ENCODE peak calls at places on chromosomes 2 and 18, in four cellular contexts. One of them, this sample, is unnamed.

GRCh38 chr2:28431741-28432140 is 39.1 kb downstream of the FOSL2 start:
- DNase-seq in HepG2: no peak
- DNase-seq in A549: no peak
- DNase-seq in K562: no peak
- DNase-seq in this sample: no peak

GRCh38 chr18:49563701-49564100 is 1.8 kb downstream of the LIPG start:
- DNase-seq in HepG2: no peak
- DNase-seq in A549: no peak
- DNase-seq in K562: no peak
- DNase-seq in this sample: no peak

GRCh38 chr2:181772334-181772733 is 92.0 kb upstream of the NEUROD1 start:
- DNase-seq in HepG2: no peak
- DNase-seq in A549: no peak
- DNase-seq in K562: no peak
- DNase-seq in this sample: no peak

GRCh38 chr18:5455644-5456043 is 88.2 kb downstream of the EPB41L3 start:
- DNase-seq in HepG2: no peak
- DNase-seq in A549: no peak
- DNase-seq in K562: no peak
- DNase-seq in this sample: peak; percentile 96

GRCh38 chr2:167292430-167293171 is 404.3 kb downstream of the XIRP2 start:
- DNase-seq in HepG2: peak; percentile 64
- DNase-seq in A549: peak; percentile 81
- DNase-seq in K562: peak; percentile 76
- DNase-seq in this sample: peak; percentile 93

GRCh38 chr2:152925540-152926448 is 207.4 kb downstream of the ARL6IP6 start:
- DNase-seq in HepG2: peak; percentile 74
- DNase-seq in A549: peak; percentile 23
- DNase-seq in K562: peak; percentile 25
- DNase-seq in this sample: no peak

GRCh38 chr2:126275093-126275492 is 380.9 kb upstream of the GYPC start:
- DNase-seq in HepG2: no peak
- DNase-seq in A549: no peak
- DNase-seq in K562: no peak
- DNase-seq in this sample: no peak

GRCh38 chr18:56202567-56203136 is 435.7 kb downstream of the TXNL1 start:
- DNase-seq in HepG2: no peak
- DNase-seq in A549: no peak
- DNase-seq in K562: no peak
- DNase-seq in this sample: peak; percentile 4

GRCh38 chr18:47150029-47150823 is at the start of gene HDHD2:
- DNase-seq in HepG2: peak; percentile 58
- DNase-seq in A549: peak; percentile 58
- DNase-seq in K562: peak; percentile 79
- DNase-seq in this sample: peak; percentile 69

GRCh38 chr2:36578343-36579296 is 19.3 kb downstream of the FEZ2 start:
- DNase-seq in HepG2: no peak
- DNase-seq in A549: peak; percentile 68
- DNase-seq in K562: no peak
- DNase-seq in this sample: no peak

GRCh38 chr2:240524963-240525718 is 32.6 kb downstream of the ANKMY1 start:
- DNase-seq in HepG2: no peak
- DNase-seq in A549: no peak
- DNase-seq in K562: no peak
- DNase-seq in this sample: no peak

GRCh38 chr18:48460929-48461583 is 51.9 kb upstream of the ZBTB7C start:
- DNase-seq in HepG2: no peak
- DNase-seq in A549: no peak
- DNase-seq in K562: no peak
- DNase-seq in this sample: peak; percentile 31

GRCh38 chr2:100969998-100970397 is 32.1 kb upstream of the RPL31 start:
- DNase-seq in HepG2: no peak
- DNase-seq in A549: no peak
- DNase-seq in K562: no peak
- DNase-seq in this sample: no peak

GRCh38 chr2:163757811-163758210 is 22.0 kb upstream of the FIGN start:
- DNase-seq in HepG2: no peak
- DNase-seq in A549: no peak
- DNase-seq in K562: no peak
- DNase-seq in this sample: no peak

GRCh38 chr18:71443726-71444480 is 1100.2 kb downstream of the CBLN2 start:
- DNase-seq in HepG2: no peak
- DNase-seq in A549: no peak
- DNase-seq in K562: no peak
- DNase-seq in this sample: no peak

GRCh38 chr2:24943427-24943826 is 23.4 kb upstream of the ADCY3 start:
- DNase-seq in HepG2: no peak
- DNase-seq in A549: no peak
- DNase-seq in K562: no peak
- DNase-seq in this sample: peak; percentile 44

GRCh38 chr2:86468162-86469033 is 27.2 kb downstream of the KDM3A start:
- DNase-seq in HepG2: no peak
- DNase-seq in A549: no peak
- DNase-seq in K562: no peak
- DNase-seq in this sample: no peak

GRCh38 chr2:119301413-119301812 is 65.2 kb downstream of the C2orf76 start:
- DNase-seq in HepG2: no peak
- DNase-seq in A549: no peak
- DNase-seq in K562: no peak
- DNase-seq in this sample: peak; percentile 36

GRCh38 chr18:29882620-29883019 is 1159.9 kb downstream of the DSC3 start:
- DNase-seq in HepG2: no peak
- DNase-seq in A549: no peak
- DNase-seq in K562: no peak
- DNase-seq in this sample: no peak

GRCh38 chr2:128473175-128474013 is 154.7 kb upstream of the HS6ST1 start:
- DNase-seq in HepG2: no peak
- DNase-seq in A549: no peak
- DNase-seq in K562: no peak
- DNase-seq in this sample: peak; percentile 62

GRCh38 chr2:137838255-137839092 is 125.8 kb upstream of the HNMT start:
- DNase-seq in HepG2: peak; percentile 58
- DNase-seq in A549: peak; percentile 33
- DNase-seq in K562: peak; percentile 61
- DNase-seq in this sample: peak; percentile 49

GRCh38 chr2:137229834-137230233 is 464.5 kb downstream of the THSD7B start:
- DNase-seq in HepG2: no peak
- DNase-seq in A549: no peak
- DNase-seq in K562: no peak
- DNase-seq in this sample: no peak

GRCh38 chr2:174573621-174574081 is 24.0 kb downstream of the WIPF1 start:
- DNase-seq in HepG2: no peak
- DNase-seq in A549: no peak
- DNase-seq in K562: no peak
- DNase-seq in this sample: no peak

GRCh38 chr18:57640749-57641148 is 19.1 kb upstream of the NARS1 start:
- DNase-seq in HepG2: no peak
- DNase-seq in A549: no peak
- DNase-seq in K562: no peak
- DNase-seq in this sample: peak; percentile 24

GRCh38 chr2:115161531-115162453 is 719.4 kb downstream of the DPP10 start:
- DNase-seq in HepG2: no peak
- DNase-seq in A549: no peak
- DNase-seq in K562: no peak
- DNase-seq in this sample: no peak

GRCh38 chr2:134625311-134625710 is 93.5 kb downstream of the TMEM163 start:
- DNase-seq in HepG2: no peak
- DNase-seq in A549: no peak
- DNase-seq in K562: no peak
- DNase-seq in this sample: no peak

GRCh38 chr2:169509230-169509917 is at the start of gene KLHL41:
- DNase-seq in HepG2: no peak
- DNase-seq in A549: no peak
- DNase-seq in K562: no peak
- DNase-seq in this sample: peak; percentile 50

GRCh38 chr18:57051586-57052044 is 95.3 kb upstream of the BOD1L2 start:
- DNase-seq in HepG2: no peak
- DNase-seq in A549: no peak
- DNase-seq in K562: peak; percentile 67
- DNase-seq in this sample: no peak

GRCh38 chr18:49018961-49019445 is 68.2 kb upstream of the SMAD7 start:
- DNase-seq in HepG2: no peak
- DNase-seq in A549: no peak
- DNase-seq in K562: no peak
- DNase-seq in this sample: no peak

GRCh38 chr2:237920673-237921072 is 46.1 kb upstream of the UBE2F start:
- DNase-seq in HepG2: no peak
- DNase-seq in A549: no peak
- DNase-seq in K562: no peak
- DNase-seq in this sample: peak; percentile 25

GRCh38 chr2:101120124-101120996 is 30.8 kb downstream of the TBC1D8 start:
- DNase-seq in HepG2: peak; percentile 98
- DNase-seq in A549: peak; percentile 49
- DNase-seq in K562: no peak
- DNase-seq in this sample: peak; percentile 29

GRCh38 chr2:221397179-221397578 is 174.9 kb downstream of the EPHA4 start:
- DNase-seq in HepG2: no peak
- DNase-seq in A549: no peak
- DNase-seq in K562: no peak
- DNase-seq in this sample: peak; percentile 7

GRCh38 chr2:179936654-179937053 is 70.4 kb downstream of the CWC22 start:
- DNase-seq in HepG2: peak; percentile 74
- DNase-seq in A549: no peak
- DNase-seq in K562: peak; percentile 22
- DNase-seq in this sample: no peak
- TF ChIP-seq BHLHE40 in HepG2: no peak
- TF ChIP-seq BHLHE40 in A549: no peak
- TF ChIP-seq BHLHE40 in K562: no peak
- TF ChIP-seq BHLHE40 in this sample: no peak

DNA sequence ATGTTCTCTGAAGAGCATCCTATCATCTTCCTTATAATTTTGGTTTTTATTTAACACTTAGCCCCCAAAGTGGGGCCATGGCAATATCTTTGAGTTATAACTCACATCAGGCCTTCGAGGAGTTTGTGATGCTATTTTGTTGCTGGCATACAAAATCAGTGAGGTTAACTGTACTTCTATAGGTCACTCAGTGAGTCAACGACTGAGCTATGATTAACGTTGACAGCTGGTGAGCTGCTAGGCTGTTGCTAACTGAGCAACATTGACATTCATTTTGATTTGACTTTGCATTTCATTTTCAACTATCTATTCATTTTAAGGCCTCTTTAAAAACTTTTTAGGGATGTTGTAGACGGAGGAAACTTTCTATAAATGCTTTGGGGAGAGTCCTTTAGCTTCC is 50.0 kb downstream of the GPD2 start:
- DNase-seq in HepG2: no peak
- DNase-seq in A549: no peak
- DNase-seq in K562: no peak
- DNase-seq in this sample: peak; percentile 60
- TF ChIP-seq MAZ in HepG2: no peak
- TF ChIP-seq MAZ in A549: no peak
- TF ChIP-seq MAZ in K562: no peak
- TF ChIP-seq MAZ in this sample: no peak

GRCh38 chr2:148531175-148532048 is 113.1 kb upstream of the EPC2 start:
- DNase-seq in HepG2: no peak
- DNase-seq in A549: no peak
- DNase-seq in K562: no peak
- DNase-seq in this sample: no peak

GRCh38 chr2:148533685-148534084 is 110.9 kb upstream of the EPC2 start:
- DNase-seq in HepG2: no peak
- DNase-seq in A549: no peak
- DNase-seq in K562: no peak
- DNase-seq in this sample: no peak

GRCh38 chr2:148532049-148532428 is 112.5 kb upstream of the EPC2 start:
- DNase-seq in HepG2: no peak
- DNase-seq in A549: no peak
- DNase-seq in K562: no peak
- DNase-seq in this sample: no peak

GRCh38 chr2:148533004-148533403 is 111.5 kb upstream of the EPC2 start:
- DNase-seq in HepG2: no peak
- DNase-seq in A549: no peak
- DNase-seq in K562: no peak
- DNase-seq in this sample: no peak

DNA sequence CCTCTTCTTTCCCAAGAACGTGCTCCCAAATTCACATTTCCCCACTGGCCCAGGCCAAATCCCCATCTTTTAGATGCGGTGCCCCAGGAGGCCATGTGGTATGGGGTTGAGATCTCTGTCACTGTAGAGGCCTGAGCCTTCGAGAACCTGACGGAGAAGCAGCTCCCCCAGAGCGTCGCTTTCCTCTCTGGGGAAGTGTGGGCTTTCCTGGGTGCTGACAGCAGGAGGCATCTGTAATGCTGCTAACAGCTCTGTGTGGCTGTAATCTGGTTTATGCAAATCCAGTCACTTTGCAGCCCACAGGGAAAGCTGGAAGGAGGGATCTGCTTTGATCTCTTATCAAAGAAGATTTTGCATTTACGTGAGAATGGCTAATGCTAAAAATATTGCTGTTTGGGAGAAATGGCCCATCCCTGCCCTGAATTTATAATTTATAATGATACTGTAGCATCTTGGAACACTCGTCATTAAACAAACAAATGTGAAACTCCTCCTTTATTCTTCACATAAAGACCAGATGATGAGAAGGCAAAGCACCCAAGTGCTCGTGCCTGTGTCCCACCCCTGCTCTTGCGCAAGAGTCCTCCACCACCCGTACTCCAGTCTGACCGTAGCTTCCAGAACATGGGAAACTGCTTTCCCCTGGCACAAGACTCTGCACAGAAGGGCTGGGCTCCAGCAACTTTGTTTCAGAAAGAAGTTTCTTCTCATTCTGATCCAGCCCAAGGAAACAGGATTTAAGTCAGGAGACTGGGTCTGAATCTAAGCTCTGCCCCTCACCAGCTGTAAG is 109.9 kb upstream of the EPC2 start:
- DNase-seq in HepG2: no peak
- DNase-seq in A549: no peak
- DNase-seq in K562: no peak
- DNase-seq in this sample: no peak
- TF ChIP-seq BHLHE40 in HepG2: no peak
- TF ChIP-seq BHLHE40 in A549: no peak
- TF ChIP-seq BHLHE40 in K562: no peak
- TF ChIP-seq BHLHE40 in this sample: no peak

GRCh38 chr2:143740431-143740830 is 611.2 kb downstream of the ARHGAP15 start:
- DNase-seq in HepG2: no peak
- DNase-seq in A549: no peak
- DNase-seq in K562: no peak
- DNase-seq in this sample: no peak

GRCh38 chr2:143736904-143737303 is 607.7 kb downstream of the ARHGAP15 start:
- DNase-seq in HepG2: no peak
- DNase-seq in A549: no peak
- DNase-seq in K562: no peak
- DNase-seq in this sample: no peak

GRCh38 chr2:143745060-143745459 is 615.8 kb downstream of the ARHGAP15 start:
- DNase-seq in HepG2: no peak
- DNase-seq in A549: no peak
- DNase-seq in K562: no peak
- DNase-seq in this sample: no peak

DNA sequence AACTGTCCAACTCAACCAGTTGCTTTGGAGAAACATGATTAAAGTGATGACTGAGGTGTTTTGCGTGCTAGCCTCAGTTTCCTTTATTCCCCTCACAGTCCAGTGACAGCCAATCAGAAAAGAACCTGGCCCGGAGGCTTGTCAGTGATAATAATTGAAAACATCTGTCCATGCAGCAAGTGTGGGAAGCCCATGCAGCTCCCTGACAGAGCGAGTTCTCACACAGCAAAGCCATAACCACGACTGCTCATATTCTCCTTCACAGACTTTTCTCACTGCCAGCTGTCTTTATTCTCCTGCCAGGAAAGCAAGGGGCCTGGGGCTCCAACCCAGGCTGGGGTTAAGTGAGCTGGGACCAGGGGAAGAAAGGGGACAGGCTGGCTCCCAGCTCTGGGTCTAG is 613.4 kb downstream of the ARHGAP15 start:
- DNase-seq in HepG2: no peak
- DNase-seq in A549: no peak
- DNase-seq in K562: no peak
- DNase-seq in this sample: peak; percentile 36
- TF ChIP-seq MAZ in HepG2: no peak
- TF ChIP-seq MAZ in A549: no peak
- TF ChIP-seq MAZ in K562: no peak
- TF ChIP-seq MAZ in this sample: no peak